ENCODE peak calls at places on chromosomes 6 and 20, in ten cellular contexts. Y is endodermal cell, O is WERI-Rb-1, I is body of pancreas, E is cardiac fibroblast, L is fibroblast of the aortic adventitia, X is tibial artery, D is right lobe of liver, F is HFF-Myc, Z is astrocyte of the cerebellum. J is an unnamed sample.

GRCh38 chr6:151044465-151045441 is 179.3 kb downstream of the MTHFD1L start:
- DNase-seq in Y (peak; percentile 59), O (no peak), I (peak; percentile 98), E (peak; percentile 96), L (peak; percentile 90), X (peak; percentile 56), D (peak; percentile 94), F (no peak), Z (peak; percentile 95), J (peak; percentile 84)

GRCh38 chr6:79602859-79603258 is 28.3 kb upstream of the SH3BGRL2 start:
- DNase-seq in Y (no peak), O (no peak), I (no peak), E (no peak), L (no peak), X (no peak), D (no peak), F (no peak), Z (no peak), J (no peak)

GRCh38 chr6:41059569-41059968 is 6.6 kb downstream of the APOBEC2 start:
- DNase-seq in Y (no peak), O (no peak), I (no peak), E (peak; percentile 46), L (peak; percentile 49), X (no peak), D (no peak), F (no peak), Z (no peak), J (no peak)

GRCh38 chr6:69867075-69867911 is 937 bp downstream of the COL19A1 start:
- DNase-seq in Y (peak; percentile 90), O (peak; percentile 63), I (peak; percentile 62), E (peak; percentile 28), L (peak; percentile 6), X (peak; percentile 41), D (peak; percentile 74), F (no peak), Z (no peak), J (peak; percentile 39)

GRCh38 chr20:42281801-42282200 is 663.6 kb upstream of the CHD6 start:
- DNase-seq in Y (no peak), O (no peak), I (no peak), E (no peak), L (no peak), X (no peak), D (no peak), F (no peak), Z (no peak), J (no peak)

GRCh38 chr20:63308218-63308911 is 15.4 kb downstream of the COL20A1 start:
- DNase-seq in Y (no peak), O (no peak), I (no peak), E (no peak), L (no peak), X (no peak), D (no peak), F (no peak), Z (no peak), J (no peak)

GRCh38 chr20:37968726-37969401 is 64.4 kb downstream of the TTI1 start:
- DNase-seq in Y (peak; percentile 78), O (peak; percentile 48), I (no peak), E (peak; percentile 51), L (no peak), X (no peak), D (no peak), F (no peak), Z (no peak), J (no peak)

GRCh38 chr6:6825153-6825847 is 236.8 kb downstream of the LY86 start:
- DNase-seq in Y (peak; percentile 67), O (no peak), I (no peak), E (no peak), L (no peak), X (no peak), D (no peak), F (no peak), Z (no peak), J (no peak)

GRCh38 chr6:96563853-96564252 is 925 bp downstream of the FHL5 start:
- DNase-seq in Y (no peak), O (no peak), I (no peak), E (no peak), L (no peak), X (no peak), D (no peak), F (no peak), Z (no peak), J (no peak)

DNA sequence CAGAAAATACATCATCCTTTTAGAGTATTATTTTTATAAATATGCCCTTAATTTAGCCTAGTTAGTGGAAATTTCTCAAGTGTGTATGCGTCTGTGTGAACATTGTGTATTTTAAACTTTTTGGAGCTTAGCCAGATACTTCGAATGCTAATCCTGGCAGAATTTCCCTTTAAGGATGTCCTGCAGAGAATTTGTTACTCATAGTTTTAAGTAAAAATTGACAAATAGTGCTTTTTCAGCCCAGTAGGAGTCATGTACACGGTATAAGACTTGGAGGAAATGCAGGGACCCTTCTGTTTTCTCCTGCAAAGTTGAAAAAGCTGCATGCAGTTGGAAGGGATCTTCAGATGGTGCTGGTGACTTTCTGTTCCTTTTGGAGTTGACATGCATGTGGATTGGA is at the start of gene FHL5:
- DNase-seq in Y (no peak), O (no peak), I (no peak), E (peak; percentile 54), L (no peak), X (no peak), D (no peak), F (no peak), Z (no peak), J (no peak)
- H3K4me3 ChIP-seq in Y (no peak within 1 kb of the TSS), O (no peak within 1 kb of the TSS), I (no peak within 1 kb of the TSS), E (peak within 1 kb of the TSS; percentile 16), L (no peak within 1 kb of the TSS), X (peak within 1 kb of the TSS; percentile 61), D (no peak within 1 kb of the TSS), F (no peak within 1 kb of the TSS), Z (no peak within 1 kb of the TSS), J (no peak within 1 kb of the TSS)

GRCh38 chr20:49614338-49615050 is 46.6 kb upstream of the PTGIS start:
- DNase-seq in Y (no peak), O (no peak), I (no peak), E (no peak), L (no peak), X (no peak), D (no peak), F (no peak), Z (no peak), J (no peak)

GRCh38 chr20:49612127-49612738 is 44.3 kb upstream of the PTGIS start:
- DNase-seq in Y (no peak), O (no peak), I (peak; percentile 63), E (no peak), L (no peak), X (no peak), D (peak; percentile 64), F (no peak), Z (no peak), J (no peak)

GRCh38 chr20:49610701-49611538 is 43.0 kb upstream of the PTGIS start:
- DNase-seq in Y (peak; percentile 98), O (peak; percentile 88), I (peak; percentile 80), E (peak; percentile 64), L (peak; percentile 49), X (no peak), D (peak; percentile 87), F (no peak), Z (no peak), J (peak; percentile 82)

GRCh38 chr20:49607568-49607967 is 39.6 kb upstream of the PTGIS start:
- DNase-seq in Y (no peak), O (no peak), I (no peak), E (no peak), L (no peak), X (no peak), D (no peak), F (no peak), Z (no peak), J (no peak)

GRCh38 chr20:49608752-49609670 is 41.1 kb upstream of the PTGIS start:
- DNase-seq in Y (peak; percentile 90), O (peak; percentile 67), I (peak; percentile 78), E (peak; percentile 55), L (peak; percentile 59), X (no peak), D (peak; percentile 81), F (no peak), Z (no peak), J (peak; percentile 63)
- H3K4me3 ChIP-seq in Y (no peak overlapping the region), O (no peak overlapping the region), I (no peak overlapping the region), E (no peak overlapping the region), L (no peak overlapping the region), X (no peak overlapping the region), D (peak overlapping the region; percentile 19), F (no peak overlapping the region), Z (no peak overlapping the region), J (peak overlapping the region; percentile 14)

GRCh38 chr6:21325201-21325856 is 268.2 kb upstream of the SOX4 start:
- DNase-seq in Y (no peak), O (no peak), I (no peak), E (no peak), L (no peak), X (no peak), D (no peak), F (no peak), Z (no peak), J (no peak)

GRCh38 chr6:21327326-21328140 is 266.0 kb upstream of the SOX4 start:
- DNase-seq in Y (peak; percentile 70), O (no peak), I (no peak), E (no peak), L (no peak), X (no peak), D (no peak), F (no peak), Z (no peak), J (no peak)

GRCh38 chr6:21317634-21318033 is 275.9 kb upstream of the SOX4 start:
- DNase-seq in Y (no peak), O (no peak), I (no peak), E (no peak), L (no peak), X (no peak), D (no peak), F (no peak), Z (no peak), J (no peak)

GRCh38 chr6:21321076-21321475 is 272.5 kb upstream of the SOX4 start:
- DNase-seq in Y (no peak), O (no peak), I (no peak), E (no peak), L (no peak), X (no peak), D (no peak), F (no peak), Z (no peak), J (no peak)

DNA sequence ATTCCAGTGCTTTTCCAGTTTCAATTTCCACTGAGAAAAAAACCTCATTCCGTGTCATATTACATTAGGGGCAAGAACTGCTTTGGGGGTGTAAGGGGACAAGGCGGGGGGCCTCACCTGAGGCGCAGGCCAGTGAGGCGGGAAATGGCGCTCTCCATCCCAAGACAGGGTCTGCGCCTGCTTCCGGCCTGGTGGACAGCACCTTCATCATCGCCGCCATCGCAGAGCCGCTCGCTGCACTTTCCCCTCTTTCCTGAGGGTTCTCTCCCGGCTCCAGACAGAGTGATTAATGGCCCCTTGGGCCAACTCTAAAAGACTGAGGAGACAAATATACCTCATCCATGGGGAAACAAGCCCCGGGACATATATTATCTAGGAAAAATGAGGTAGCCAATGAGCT is 270.0 kb upstream of the SOX4 start:
- DNase-seq in Y (no peak), O (no peak), I (no peak), E (no peak), L (no peak), X (no peak), D (no peak), F (no peak), Z (no peak), J (no peak)
- H3K4me3 ChIP-seq in Y (no peak overlapping the region), O (no peak overlapping the region), I (no peak overlapping the region), E (no peak overlapping the region), L (no peak overlapping the region), X (no peak overlapping the region), D (no peak overlapping the region), F (no peak overlapping the region), Z (no peak overlapping the region), J (no peak overlapping the region)

DNA sequence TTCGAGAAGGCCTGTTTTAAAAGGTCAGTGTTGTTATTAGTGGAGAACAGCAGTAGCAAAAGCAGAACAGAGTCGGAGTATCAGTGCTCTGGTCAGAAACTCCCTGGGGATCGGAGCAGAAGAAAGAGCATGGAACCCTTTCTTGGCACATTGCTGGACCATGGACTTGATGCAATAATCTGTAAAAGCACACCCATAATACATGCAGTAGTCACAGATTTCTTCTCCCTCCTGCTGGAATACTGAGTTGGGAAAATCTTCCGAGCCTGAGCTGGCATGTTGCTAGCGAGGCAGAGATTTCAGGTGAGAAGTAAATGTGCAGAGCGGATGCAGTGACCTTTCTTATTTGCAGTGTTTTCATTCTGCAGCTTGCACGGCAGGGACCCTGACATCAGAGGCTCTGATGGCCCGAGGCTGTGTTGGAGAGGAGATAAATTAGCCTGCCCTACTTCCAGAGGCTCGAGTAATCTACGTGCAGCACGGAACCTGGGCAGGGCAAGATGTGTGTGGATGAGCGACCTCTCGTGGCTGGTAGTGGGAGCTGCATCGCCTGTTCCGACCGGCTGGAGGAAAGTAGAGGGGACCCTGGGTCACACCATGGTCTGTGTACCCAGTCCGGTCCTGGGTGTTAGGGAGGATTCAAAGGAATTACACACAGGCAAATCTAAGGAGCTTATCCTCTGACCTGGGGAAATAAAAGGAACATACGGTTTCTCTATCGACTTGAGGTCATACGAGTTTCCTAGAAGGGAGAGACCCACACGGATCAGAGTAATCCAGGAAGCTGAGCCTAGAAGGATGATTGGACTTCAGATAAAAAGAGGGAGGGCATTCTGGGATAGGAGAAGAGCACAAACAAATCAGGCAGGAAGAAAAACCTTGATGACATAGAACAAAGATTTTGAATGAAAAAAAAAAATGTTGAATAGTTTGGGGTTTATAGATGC is 137.0 kb upstream of the STMND1 start:
- DNase-seq in Y (peak; percentile 96), O (peak; percentile 98), I (peak; percentile 81), E (peak; percentile 69), L (peak; percentile 78), X (peak; percentile 64), D (peak; percentile 76), F (peak; percentile 74), Z (peak; percentile 49), J (peak; percentile 87)
- H3K4me3 ChIP-seq in Y (no peak overlapping the region), O (peak overlapping the region; percentile 11), I (no peak overlapping the region), E (no peak overlapping the region), L (no peak overlapping the region), X (peak overlapping the region; percentile 26), D (peak overlapping the region; percentile 22), F (no peak overlapping the region), Z (no peak overlapping the region), J (no peak overlapping the region)

J was measured in cardiac muscle cell.